ENCODE peak calls at places on chromosomes 1 and 21, in five cellular contexts. One of them, this sample, is unnamed.

GRCh38 chr1:1173061-1173792 is 453 bp upstream of the TTLL10 start:
- DNase-seq in lung microvascular endothelial cell: no peak
- DNase-seq in activated gamma-delta T cell treated with Interleukin-2 at 50 U/mL for 16 hours: no peak
- DNase-seq in transverse colon: no peak
- DNase-seq in stimulated activated CD8-positive, alpha-beta memory T cell treated with anti-CD3 and anti-CD28 coated beads, Interleukin-4, amount 100 ng/mL, for 4 hours: no peak
- DNase-seq in this sample: no peak

GRCh38 chr1:180881806-180882509 is 30.7 kb upstream of the KIAA1614 start:
- DNase-seq in stimulated activated CD8-positive, alpha-beta memory T cell treated with anti-CD3 and anti-CD28 coated beads, Interleukin-4, amount 100 ng/mL, for 4 hours: no peak
- DNase-seq in transverse colon: no peak
- DNase-seq in lung microvascular endothelial cell: peak
- DNase-seq in activated gamma-delta T cell treated with Interleukin-2 at 50 U/mL for 16 hours: no peak
- DNase-seq in this sample: peak

GRCh38 chr1:114668784-114669561 is 876 bp downstream of the DENND2C start:
- DNase-seq in lung microvascular endothelial cell: no peak
- DNase-seq in activated gamma-delta T cell treated with Interleukin-2 at 50 U/mL for 16 hours: no peak
- DNase-seq in transverse colon: no peak
- DNase-seq in stimulated activated CD8-positive, alpha-beta memory T cell treated with anti-CD3 and anti-CD28 coated beads, Interleukin-4, amount 100 ng/mL, for 4 hours: no peak
- DNase-seq in this sample: no peak

GRCh38 chr1:225617479-225617878 is 35.4 kb downstream of the ENAH start:
- DNase-seq in transverse colon: no peak
- DNase-seq in activated gamma-delta T cell treated with Interleukin-2 at 50 U/mL for 16 hours: no peak
- DNase-seq in lung microvascular endothelial cell: no peak
- DNase-seq in stimulated activated CD8-positive, alpha-beta memory T cell treated with anti-CD3 and anti-CD28 coated beads, Interleukin-4, amount 100 ng/mL, for 4 hours: no peak
- DNase-seq in this sample: no peak

GRCh38 chr1:33050221-33051076 is 13.8 kb upstream of the AK2 start:
- DNase-seq in transverse colon: no peak
- DNase-seq in lung microvascular endothelial cell: no peak
- DNase-seq in activated gamma-delta T cell treated with Interleukin-2 at 50 U/mL for 16 hours: no peak
- DNase-seq in stimulated activated CD8-positive, alpha-beta memory T cell treated with anti-CD3 and anti-CD28 coated beads, Interleukin-4, amount 100 ng/mL, for 4 hours: no peak
- DNase-seq in this sample: peak

GRCh38 chr1:7293702-7294630 is 477.1 kb upstream of the VAMP3 start:
- DNase-seq in lung microvascular endothelial cell: no peak
- DNase-seq in transverse colon: no peak
- DNase-seq in stimulated activated CD8-positive, alpha-beta memory T cell treated with anti-CD3 and anti-CD28 coated beads, Interleukin-4, amount 100 ng/mL, for 4 hours: no peak
- DNase-seq in activated gamma-delta T cell treated with Interleukin-2 at 50 U/mL for 16 hours: no peak
- DNase-seq in this sample: no peak

GRCh38 chr1:24908591-24909259 is 21.4 kb downstream of the RUNX3 start:
- DNase-seq in activated gamma-delta T cell treated with Interleukin-2 at 50 U/mL for 16 hours: no peak
- DNase-seq in lung microvascular endothelial cell: no peak
- DNase-seq in stimulated activated CD8-positive, alpha-beta memory T cell treated with anti-CD3 and anti-CD28 coated beads, Interleukin-4, amount 100 ng/mL, for 4 hours: no peak
- DNase-seq in transverse colon: no peak
- DNase-seq in this sample: no peak

GRCh38 chr1:41610361-41610760 is 125.9 kb upstream of the EDN2 start:
- DNase-seq in lung microvascular endothelial cell: no peak
- DNase-seq in stimulated activated CD8-positive, alpha-beta memory T cell treated with anti-CD3 and anti-CD28 coated beads, Interleukin-4, amount 100 ng/mL, for 4 hours: no peak
- DNase-seq in transverse colon: no peak
- DNase-seq in activated gamma-delta T cell treated with Interleukin-2 at 50 U/mL for 16 hours: no peak
- DNase-seq in this sample: no peak

GRCh38 chr1:38076455-38076854 is 29.9 kb upstream of the POU3F1 start:
- DNase-seq in transverse colon: no peak
- DNase-seq in activated gamma-delta T cell treated with Interleukin-2 at 50 U/mL for 16 hours: no peak
- DNase-seq in stimulated activated CD8-positive, alpha-beta memory T cell treated with anti-CD3 and anti-CD28 coated beads, Interleukin-4, amount 100 ng/mL, for 4 hours: no peak
- DNase-seq in lung microvascular endothelial cell: no peak
- DNase-seq in this sample: no peak

GRCh38 chr1:24827737-24828136 is 82.5 kb downstream of the CLIC4 start:
- DNase-seq in transverse colon: no peak
- DNase-seq in lung microvascular endothelial cell: no peak
- DNase-seq in activated gamma-delta T cell treated with Interleukin-2 at 50 U/mL for 16 hours: no peak
- DNase-seq in stimulated activated CD8-positive, alpha-beta memory T cell treated with anti-CD3 and anti-CD28 coated beads, Interleukin-4, amount 100 ng/mL, for 4 hours: no peak
- DNase-seq in this sample: no peak

GRCh38 chr21:33402011-33402979 is 918 bp upstream of the IFNGR2 start:
- DNase-seq in activated gamma-delta T cell treated with Interleukin-2 at 50 U/mL for 16 hours: no peak
- DNase-seq in transverse colon: peak
- DNase-seq in stimulated activated CD8-positive, alpha-beta memory T cell treated with anti-CD3 and anti-CD28 coated beads, Interleukin-4, amount 100 ng/mL, for 4 hours: no peak
- DNase-seq in lung microvascular endothelial cell: peak
- DNase-seq in this sample: peak

GRCh38 chr1:47580451-47580980 is 142.7 kb downstream of the FOXD2 start:
- DNase-seq in stimulated activated CD8-positive, alpha-beta memory T cell treated with anti-CD3 and anti-CD28 coated beads, Interleukin-4, amount 100 ng/mL, for 4 hours: no peak
- DNase-seq in lung microvascular endothelial cell: no peak
- DNase-seq in activated gamma-delta T cell treated with Interleukin-2 at 50 U/mL for 16 hours: no peak
- DNase-seq in transverse colon: no peak
- DNase-seq in this sample: no peak

This sample was measured in SK-MEL-5.